ENCODE peak calls at places on chromosome 11, in five cellular contexts. U is PC-3; X is PC-9; M is CD4-positive, alpha-beta T cell; F is suprapubic skin. Y is an unnamed sample.
A peak's percentile ranks its signal among the peaks of the same experiment; 100 is the strongest.

GRCh38 chr11:11243790-11244469 is 109.1 kb downstream of the CSNK2A3 start:
- DNase-seq in X (no peak), F (no peak), M (peak; percentile 7), U (no peak), Y (no peak)

GRCh38 chr11:46554205-46555162 is 39.3 kb downstream of the AMBRA1 start:
- DNase-seq in F (no peak), U (peak; percentile 88), X (peak; percentile 17), M (no peak), Y (no peak)

GRCh38 chr11:82738116-82738515 is 4.5 kb upstream of the FAM181B start:
- DNase-seq in U (no peak), M (no peak), X (no peak), F (no peak), Y (no peak)

GRCh38 chr11:10855295-10855694 is 2.6 kb downstream of the ZBED5 start:
- DNase-seq in M (no peak), U (no peak), F (no peak), X (no peak), Y (no peak)

GRCh38 chr11:17163296-17163695 is 44.5 kb downstream of the PIK3C2A start:
- DNase-seq in X (no peak), M (no peak), U (no peak), F (no peak), Y (no peak)

GRCh38 chr11:2827256-2827655 is 58.3 kb downstream of the CDKN1C start:
- DNase-seq in F (no peak), X (no peak), M (no peak), U (no peak), Y (no peak)

GRCh38 chr11:72075109-72075508 is 5.2 kb downstream of the NUMA1 start:
- DNase-seq in M (no peak), U (no peak), F (no peak), X (no peak), Y (no peak)

GRCh38 chr11:55949330-55949729 is 13.1 kb upstream of the OR5I1 start:
- DNase-seq in F (no peak), M (no peak), U (no peak), X (no peak), Y (no peak)

GRCh38 chr11:126989942-126990715 is 10.4 kb downstream of the KIRREL3 start:
- DNase-seq in U (peak; percentile 77), X (peak; percentile 71), F (no peak), M (peak; percentile 19), Y (peak; percentile 74)

GRCh38 chr11:128484172-128484571 is 103.2 kb downstream of the ETS1 start:
- DNase-seq in U (peak; percentile 47), M (no peak), X (no peak), F (no peak), Y (no peak)

GRCh38 chr11:74460065-74460464 is 7.3 kb downstream of the KCNE3 start:
- DNase-seq in U (no peak), M (no peak), X (no peak), F (no peak), Y (no peak)

GRCh38 chr11:67031791-67032561 is 9.0 kb downstream of the SYT12 start:
- DNase-seq in M (no peak), U (peak; percentile 61), X (peak; percentile 92), F (no peak), Y (no peak)

GRCh38 chr11:8267831-8268529 is 4.3 kb upstream of the LMO1 start:
- DNase-seq in F (peak; percentile 57), M (no peak), X (no peak), U (no peak), Y (no peak)

GRCh38 chr11:134864233-134864967 is 452.4 kb upstream of the B3GAT1 start:
- DNase-seq in F (no peak), X (no peak), U (no peak), M (no peak), Y (no peak)

GRCh38 chr11:123519055-123519796 is 89.2 kb downstream of the GRAMD1B start:
- DNase-seq in X (peak; percentile 59), M (no peak), U (peak; percentile 81), F (no peak), Y (no peak)

GRCh38 chr11:126969865-126970479 is 30.6 kb downstream of the KIRREL3 start:
- DNase-seq in F (no peak), M (no peak), U (peak; percentile 37), X (no peak), Y (no peak)

GRCh38 chr11:2586091-2586792 is 113.6 kb downstream of the KCNQ1OT1 start:
- DNase-seq in X (no peak), U (no peak), F (peak; percentile 56), M (no peak), Y (no peak)

GRCh38 chr11:91160661-91161060 is 937.8 kb upstream of the CHORDC1 start:
- DNase-seq in F (no peak), M (no peak), X (no peak), U (no peak), Y (no peak)

GRCh38 chr11:112172362-112172994 is 2.8 kb upstream of the BCO2 start:
- DNase-seq in F (no peak), X (no peak), U (peak; percentile 64), M (no peak), Y (no peak)

GRCh38 chr11:133326849-133327248 is 205.5 kb downstream of the OPCML start:
- DNase-seq in F (no peak), U (no peak), X (no peak), M (no peak), Y (no peak)

GRCh38 chr11:133811850-133812685 is 33.2 kb downstream of the SPATA19 start:
- DNase-seq in U (no peak), M (no peak), X (no peak), F (no peak), Y (no peak)

DNA sequence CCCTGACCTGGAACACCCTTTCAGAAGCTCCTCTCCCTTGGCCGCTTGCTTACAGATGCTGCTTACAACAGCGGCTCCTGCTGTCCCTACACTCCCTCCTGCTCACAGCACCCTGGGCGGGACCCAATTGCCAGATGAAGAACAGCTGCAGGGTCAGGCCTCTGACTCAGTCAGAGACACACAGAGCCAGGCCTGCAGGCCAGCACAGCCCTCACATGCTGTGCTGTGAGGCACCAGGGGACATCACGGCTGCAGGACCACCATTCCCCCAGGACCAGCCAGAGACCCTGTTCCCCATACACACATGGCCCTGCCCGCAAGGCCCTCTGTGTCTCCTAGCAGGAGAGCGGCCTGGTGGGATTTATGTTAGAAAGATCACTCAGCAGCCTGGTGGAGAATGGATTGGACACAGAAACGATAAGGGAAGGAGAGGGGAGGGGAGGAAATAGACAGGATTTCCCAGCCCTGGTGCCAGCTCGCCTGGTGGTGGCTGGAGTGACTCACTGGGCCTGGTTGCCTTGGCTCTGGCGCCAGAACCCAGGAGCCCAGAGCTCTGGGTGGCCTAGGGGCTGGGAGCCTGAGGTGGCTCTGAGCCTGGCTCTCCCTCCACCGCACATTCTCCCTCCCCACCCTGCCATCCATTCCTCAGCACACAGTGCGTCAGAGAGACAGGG is 6.7 kb downstream of the CAPN5 start:
- DNase-seq in F (peak; percentile 92), U (peak; percentile 75), M (no peak), X (peak; percentile 75), Y (no peak)
- H3K27ac ChIP-seq in F (peak overlapping the region; percentile 86), U (peak overlapping the region; percentile 51), M (no peak overlapping the region), X (peak overlapping the region; percentile 31), Y (no peak overlapping the region)

DNA sequence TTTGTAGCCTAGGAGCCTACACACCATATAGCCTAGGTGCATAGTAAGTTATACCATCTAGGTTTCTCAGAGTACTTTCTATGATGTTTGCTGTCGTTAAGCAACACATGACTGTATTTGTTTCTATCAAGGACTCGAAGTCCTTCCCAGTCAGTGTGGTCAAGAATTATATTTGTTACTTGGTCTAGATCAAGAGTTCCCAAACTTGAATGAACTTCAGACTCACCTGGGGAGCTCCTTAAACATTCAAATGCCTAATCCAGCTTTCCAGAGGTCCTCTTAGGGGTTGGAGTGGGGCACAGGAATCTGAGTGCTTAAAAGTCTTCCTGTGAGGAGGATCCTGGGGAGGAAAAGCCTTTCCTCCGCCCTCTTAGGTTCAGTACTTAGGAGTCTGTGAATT is 41.5 kb upstream of the PAMR1 start:
- DNase-seq in F (no peak), U (no peak), M (no peak), X (no peak), Y (no peak)
- H3K27ac ChIP-seq in F (no peak overlapping the region), U (no peak overlapping the region), M (no peak overlapping the region), X (peak overlapping the region; percentile 79), Y (no peak overlapping the region)

DNA sequence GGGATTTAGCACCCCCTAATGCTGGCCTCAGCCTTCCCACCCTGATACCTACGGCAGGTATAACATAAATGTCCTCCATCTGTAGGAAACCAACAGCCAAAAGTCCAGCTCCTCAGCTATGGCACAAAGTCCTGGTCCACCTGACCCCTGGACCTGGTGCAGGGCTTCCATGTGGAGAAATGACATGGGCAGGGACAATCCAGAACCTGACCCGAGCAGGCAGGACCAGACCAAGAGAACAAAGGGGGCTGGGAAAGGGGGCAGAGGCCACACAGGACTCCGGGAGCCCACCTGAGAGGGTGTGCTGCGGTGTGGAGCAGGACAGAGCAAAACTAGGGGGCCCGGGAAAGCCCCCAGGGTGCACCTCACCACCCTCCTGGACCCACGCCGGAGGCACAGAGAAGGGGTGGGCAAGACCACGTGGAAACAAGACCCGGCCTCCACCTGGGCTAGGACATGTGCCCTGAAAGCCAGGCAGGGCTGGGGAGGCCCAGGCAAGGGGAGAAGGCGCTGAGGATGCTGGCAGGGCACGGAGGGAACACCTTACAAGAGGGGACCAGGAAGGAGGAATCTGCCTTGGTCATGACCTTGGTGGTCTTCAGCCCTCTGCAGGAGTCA is 368.9 kb downstream of the SHANK2 start:
- DNase-seq in F (no peak), M (no peak), U (no peak), X (no peak), Y (no peak)
- H3K27ac ChIP-seq in F (no peak overlapping the region), M (no peak overlapping the region), U (no peak overlapping the region), X (no peak overlapping the region), Y (no peak overlapping the region)

GRCh38 chr11:64924910-64925284 is 408 bp downstream of the PPP2R5B start:
- DNase-seq in U (no peak), M (no peak), X (peak; percentile 12), F (peak; percentile 69), Y (no peak)

GRCh38 chr11:64925536-64926449 is 1.3 kb downstream of the PPP2R5B start:
- DNase-seq in F (peak; percentile 71), U (no peak), X (no peak), M (no peak), Y (no peak)

GRCh38 chr11:64921384-64921783 is 3.1 kb upstream of the PPP2R5B start:
- DNase-seq in M (no peak), U (no peak), F (no peak), X (no peak), Y (no peak)

GRCh38 chr11:64923944-64924909 is at the start of gene PPP2R5B:
- DNase-seq in M (peak; percentile 88), X (peak; percentile 91), U (peak; percentile 97), F (peak; percentile 95), Y (peak; percentile 66)

DNA sequence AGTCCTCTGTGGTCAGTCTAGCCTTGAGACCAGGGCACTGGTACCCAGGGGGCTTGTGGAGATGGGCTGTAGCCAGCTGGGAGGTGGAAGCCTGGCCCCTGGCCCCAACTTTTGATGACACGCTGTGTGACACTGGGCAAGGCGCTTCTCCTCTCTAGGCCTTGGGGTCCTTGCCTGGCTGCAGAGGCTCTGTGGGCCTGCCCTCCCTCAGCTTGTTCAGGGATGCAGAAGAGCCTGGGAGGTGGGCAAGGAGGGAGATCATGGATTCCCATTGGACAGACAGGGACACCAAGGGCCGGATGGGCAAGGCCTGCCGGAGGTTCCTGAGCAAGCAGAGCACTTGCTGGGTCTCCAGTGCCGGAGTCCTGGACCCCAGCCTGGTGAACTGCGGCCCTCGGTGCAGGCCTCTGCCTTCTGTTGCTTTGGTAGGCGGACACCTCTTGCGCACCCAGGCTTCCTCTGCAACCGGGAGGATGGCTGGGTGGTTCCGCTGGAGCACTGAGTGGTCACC is 1.3 kb upstream of the PPP2R5B start:
- DNase-seq in U (no peak), F (no peak), X (no peak), M (no peak), Y (no peak)
- H3K27ac ChIP-seq in U (no peak overlapping the region), F (no peak overlapping the region), X (no peak overlapping the region), M (no peak overlapping the region), Y (no peak overlapping the region)